ENCODE peak calls at places on chromosomes 6 and 20, in six cellular contexts. One of them, this sample, is unnamed. For H3K4me1, the result is how much of the 10 kb centered on the place peaks cover.

GRCh38 chr6:168255283-168255881 is 64.2 kb downstream of the DACT2 start:
- DNase-seq in MM.1S: no peak
- DNase-seq in HepG2: no peak
- DNase-seq in HCT116: no peak
- DNase-seq in hepatocyte: no peak
- DNase-seq in A549: no peak
- DNase-seq in this sample: no peak

GRCh38 chr20:9301129-9302072 is 213.0 kb upstream of the LAMP5 start:
- DNase-seq in hepatocyte: peak
- DNase-seq in HCT116: peak
- DNase-seq in MM.1S: no peak
- DNase-seq in A549: peak
- DNase-seq in HepG2: peak
- DNase-seq in this sample: peak

GRCh38 chr20:58721951-58722371 is 29.4 kb downstream of the NPEPL1 start:
- DNase-seq in HCT116: no peak
- DNase-seq in A549: no peak
- DNase-seq in HepG2: no peak
- DNase-seq in MM.1S: no peak
- DNase-seq in hepatocyte: no peak
- DNase-seq in this sample: no peak

GRCh38 chr6:87902383-87902782 is 145.3 kb upstream of the SPACA1 start:
- DNase-seq in hepatocyte: no peak
- DNase-seq in HepG2: no peak
- DNase-seq in MM.1S: no peak
- DNase-seq in A549: no peak
- DNase-seq in HCT116: no peak
- DNase-seq in this sample: no peak

GRCh38 chr6:30881987-30882763 is 2.1 kb upstream of the DDR1 start:
- DNase-seq in hepatocyte: peak
- DNase-seq in MM.1S: no peak
- DNase-seq in HCT116: no peak
- DNase-seq in HepG2: no peak
- DNase-seq in A549: no peak
- DNase-seq in this sample: peak

GRCh38 chr20:2401527-2401926 is 20.8 kb downstream of the TGM6 start:
- DNase-seq in hepatocyte: no peak
- DNase-seq in HepG2: no peak
- DNase-seq in A549: no peak
- DNase-seq in HCT116: no peak
- DNase-seq in MM.1S: no peak
- DNase-seq in this sample: no peak

GRCh38 chr20:46641424-46641823 is 9.8 kb downstream of the SLC13A3 start:
- DNase-seq in HepG2: no peak
- DNase-seq in A549: no peak
- DNase-seq in hepatocyte: no peak
- DNase-seq in HCT116: no peak
- DNase-seq in MM.1S: no peak
- DNase-seq in this sample: no peak

GRCh38 chr20:44057698-44058675 is 129.0 kb downstream of the JPH2 start:
- DNase-seq in hepatocyte: no peak
- DNase-seq in A549: no peak
- DNase-seq in HCT116: no peak
- DNase-seq in HepG2: no peak
- DNase-seq in MM.1S: no peak
- DNase-seq in this sample: peak

GRCh38 chr6:90397929-90398674 is 101.5 kb upstream of the BACH2 start:
- DNase-seq in HepG2: no peak
- DNase-seq in MM.1S: peak
- DNase-seq in A549: no peak
- DNase-seq in HCT116: no peak
- DNase-seq in hepatocyte: peak
- DNase-seq in this sample: peak

GRCh38 chr20:34907616-34908469 is 31.4 kb downstream of the ACSS2 start:
- DNase-seq in A549: peak
- DNase-seq in hepatocyte: peak
- DNase-seq in MM.1S: no peak
- DNase-seq in HCT116: peak
- DNase-seq in HepG2: peak
- DNase-seq in this sample: peak

GRCh38 chr6:15623282-15624116 is 39.3 kb downstream of the DTNBP1 start:
- DNase-seq in hepatocyte: peak
- DNase-seq in MM.1S: peak
- DNase-seq in A549: peak
- DNase-seq in HepG2: peak
- DNase-seq in HCT116: no peak
- DNase-seq in this sample: peak

GRCh38 chr6:139882977-139883728 is 508.7 kb upstream of the CITED2 start:
- DNase-seq in HepG2: peak
- DNase-seq in A549: no peak
- DNase-seq in MM.1S: peak
- DNase-seq in HCT116: no peak
- DNase-seq in hepatocyte: no peak
- DNase-seq in this sample: peak

GRCh38 chr6:63644668-63645326 is 9.2 kb downstream of the PHF3 start:
- DNase-seq in HCT116: no peak
- DNase-seq in MM.1S: no peak
- DNase-seq in A549: no peak
- DNase-seq in hepatocyte: no peak
- DNase-seq in HepG2: no peak
- DNase-seq in this sample: no peak

GRCh38 chr20:62873280-62873679 is 11.7 kb upstream of the TCFL5 start:
- DNase-seq in HCT116: no peak
- DNase-seq in A549: no peak
- DNase-seq in MM.1S: no peak
- DNase-seq in HepG2: no peak
- DNase-seq in hepatocyte: no peak
- DNase-seq in this sample: no peak

GRCh38 chr6:294656-295565 is 2.6 kb downstream of the DUSP22 start:
- DNase-seq in MM.1S: no peak
- DNase-seq in A549: no peak
- DNase-seq in hepatocyte: no peak
- DNase-seq in HepG2: no peak
- DNase-seq in HCT116: no peak
- DNase-seq in this sample: no peak

GRCh38 chr20:36825374-36826104 is 50.4 kb upstream of the TLDC2 start:
- DNase-seq in A549: no peak
- DNase-seq in HepG2: no peak
- DNase-seq in hepatocyte: no peak
- DNase-seq in HCT116: no peak
- DNase-seq in MM.1S: no peak
- DNase-seq in this sample: no peak

GRCh38 chr20:19783966-19784401 is 25.9 kb downstream of the RIN2 start:
- DNase-seq in hepatocyte: no peak
- DNase-seq in HCT116: no peak
- DNase-seq in MM.1S: no peak
- DNase-seq in HepG2: peak
- DNase-seq in A549: no peak
- DNase-seq in this sample: peak

DNA sequence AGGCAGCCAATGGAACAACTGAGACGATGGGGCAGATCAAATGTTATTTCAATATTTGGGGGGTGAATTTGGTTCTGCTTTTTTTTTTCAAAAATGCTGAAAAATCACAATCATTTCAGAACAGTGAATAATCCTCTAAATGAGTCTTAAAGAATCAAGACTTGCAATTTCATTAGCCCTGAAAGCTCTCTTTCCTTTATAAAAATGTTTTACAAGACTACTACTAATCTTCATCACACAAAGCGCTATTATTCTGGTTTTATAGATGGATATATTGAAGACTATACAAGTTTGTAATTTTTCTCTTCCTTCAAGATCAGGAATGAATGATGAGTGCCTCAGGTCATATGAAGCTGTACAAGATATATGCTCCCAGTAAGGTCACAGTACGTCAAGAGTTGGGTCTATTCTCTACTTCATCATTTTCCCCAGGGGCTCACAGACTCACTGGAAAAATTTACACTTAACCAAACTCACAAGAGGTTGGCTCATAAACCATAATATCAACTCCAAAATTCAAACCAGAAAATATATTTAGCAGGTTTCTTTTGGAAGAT is 19.5 kb downstream of the RNF24 start:
- DNase-seq in A549: no peak
- DNase-seq in MM.1S: no peak
- DNase-seq in HCT116: no peak
- DNase-seq in HepG2: no peak
- DNase-seq in hepatocyte: no peak
- DNase-seq in this sample: no peak
- H3K4me1 ChIP-seq in A549: under half
- H3K4me1 ChIP-seq in MM.1S: under half
- H3K4me1 ChIP-seq in HCT116: under half
- H3K4me1 ChIP-seq in HepG2: under half
- H3K4me1 ChIP-seq in hepatocyte: under half
- H3K4me1 ChIP-seq in this sample: under half

GRCh38 chr6:12331951-12332749 is 42.0 kb downstream of the EDN1 start:
- DNase-seq in hepatocyte: peak
- DNase-seq in HepG2: peak
- DNase-seq in HCT116: no peak
- DNase-seq in MM.1S: no peak
- DNase-seq in A549: peak
- DNase-seq in this sample: peak
- H3K4me2 ChIP-seq in hepatocyte: no peak
- H3K4me2 ChIP-seq in HepG2: peak
- H3K4me2 ChIP-seq in HCT116: no peak
- H3K4me2 ChIP-seq in MM.1S: no peak
- H3K4me2 ChIP-seq in A549: peak
- H3K4me2 ChIP-seq in this sample: no peak

GRCh38 chr6:36857325-36857724 is 17.3 kb downstream of the PPIL1 start:
- DNase-seq in HepG2: no peak
- DNase-seq in HCT116: no peak
- DNase-seq in MM.1S: no peak
- DNase-seq in hepatocyte: no peak
- DNase-seq in A549: no peak
- DNase-seq in this sample: no peak
- H3K4me1 ChIP-seq in HepG2: under half
- H3K4me1 ChIP-seq in HCT116: under half
- H3K4me1 ChIP-seq in MM.1S: under half
- H3K4me1 ChIP-seq in hepatocyte: under half
- H3K4me1 ChIP-seq in A549: under half
- H3K4me1 ChIP-seq in this sample: under half

GRCh38 chr20:49276895-49277785 is 717 bp downstream of the ZNFX1 start:
- DNase-seq in MM.1S: no peak
- DNase-seq in A549: no peak
- DNase-seq in hepatocyte: peak
- DNase-seq in HepG2: no peak
- DNase-seq in HCT116: no peak
- DNase-seq in this sample: peak
- H3K4me2 ChIP-seq in MM.1S: peak
- H3K4me2 ChIP-seq in A549: peak
- H3K4me2 ChIP-seq in hepatocyte: peak
- H3K4me2 ChIP-seq in HepG2: peak
- H3K4me2 ChIP-seq in HCT116: peak
- H3K4me2 ChIP-seq in this sample: peak

DNA sequence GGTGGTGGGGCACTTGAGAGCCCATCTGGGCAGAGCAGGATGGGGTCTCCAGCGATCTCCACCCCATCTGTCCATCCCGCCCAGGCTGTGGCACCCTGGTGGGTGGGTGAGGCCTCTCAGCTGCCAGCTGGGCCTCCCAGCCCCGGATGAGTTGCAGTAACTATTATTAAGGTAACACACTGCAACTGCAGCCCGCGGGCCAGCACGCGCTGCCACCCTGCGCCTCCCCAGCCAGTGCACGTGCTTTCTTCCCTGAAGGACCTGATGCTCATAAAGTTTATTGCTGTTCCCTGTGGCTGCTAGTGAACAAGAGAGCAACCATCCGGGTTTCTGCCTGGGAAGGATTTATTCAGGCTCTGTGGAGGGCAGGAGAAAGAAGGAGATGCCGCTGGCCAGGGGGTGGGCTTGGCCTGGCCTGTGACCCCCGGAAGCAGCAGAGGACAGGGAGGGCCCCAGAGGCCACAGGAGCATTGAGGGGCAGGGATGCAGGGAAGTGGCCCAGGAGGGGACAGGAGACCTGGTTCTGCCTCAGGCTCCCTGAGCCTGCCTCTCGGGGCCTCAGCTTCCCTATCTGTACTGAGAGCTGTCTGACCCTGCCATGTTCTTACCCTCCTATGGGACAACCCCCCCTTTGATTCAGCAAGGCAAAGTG is 1.7 kb downstream of the IP6K3 start:
- DNase-seq in hepatocyte: peak
- DNase-seq in A549: no peak
- DNase-seq in MM.1S: no peak
- DNase-seq in HepG2: no peak
- DNase-seq in HCT116: no peak
- DNase-seq in this sample: peak
- H3K4me1 ChIP-seq in hepatocyte: half or more
- H3K4me1 ChIP-seq in A549: under half
- H3K4me1 ChIP-seq in MM.1S: under half
- H3K4me1 ChIP-seq in HepG2: half or more
- H3K4me1 ChIP-seq in HCT116: under half
- H3K4me1 ChIP-seq in this sample: under half

GRCh38 chr6:143575840-143576498 is 64.4 kb upstream of the FUCA2 start:
- DNase-seq in hepatocyte: no peak
- DNase-seq in HCT116: no peak
- DNase-seq in MM.1S: no peak
- DNase-seq in HepG2: no peak
- DNase-seq in A549: no peak
- DNase-seq in this sample: no peak
- H3K4me2 ChIP-seq in hepatocyte: peak
- H3K4me2 ChIP-seq in HCT116: no peak
- H3K4me2 ChIP-seq in MM.1S: no peak
- H3K4me2 ChIP-seq in HepG2: no peak
- H3K4me2 ChIP-seq in A549: no peak
- H3K4me2 ChIP-seq in this sample: no peak

GRCh38 chr6:37507082-37507481 is 7.4 kb upstream of the CCDC167 start:
- DNase-seq in HepG2: no peak
- DNase-seq in hepatocyte: no peak
- DNase-seq in MM.1S: no peak
- DNase-seq in A549: no peak
- DNase-seq in HCT116: no peak
- DNase-seq in this sample: no peak
- H3K4me1 ChIP-seq in HepG2: under half
- H3K4me1 ChIP-seq in hepatocyte: under half
- H3K4me1 ChIP-seq in MM.1S: under half
- H3K4me1 ChIP-seq in A549: under half
- H3K4me1 ChIP-seq in HCT116: under half
- H3K4me1 ChIP-seq in this sample: under half

DNA sequence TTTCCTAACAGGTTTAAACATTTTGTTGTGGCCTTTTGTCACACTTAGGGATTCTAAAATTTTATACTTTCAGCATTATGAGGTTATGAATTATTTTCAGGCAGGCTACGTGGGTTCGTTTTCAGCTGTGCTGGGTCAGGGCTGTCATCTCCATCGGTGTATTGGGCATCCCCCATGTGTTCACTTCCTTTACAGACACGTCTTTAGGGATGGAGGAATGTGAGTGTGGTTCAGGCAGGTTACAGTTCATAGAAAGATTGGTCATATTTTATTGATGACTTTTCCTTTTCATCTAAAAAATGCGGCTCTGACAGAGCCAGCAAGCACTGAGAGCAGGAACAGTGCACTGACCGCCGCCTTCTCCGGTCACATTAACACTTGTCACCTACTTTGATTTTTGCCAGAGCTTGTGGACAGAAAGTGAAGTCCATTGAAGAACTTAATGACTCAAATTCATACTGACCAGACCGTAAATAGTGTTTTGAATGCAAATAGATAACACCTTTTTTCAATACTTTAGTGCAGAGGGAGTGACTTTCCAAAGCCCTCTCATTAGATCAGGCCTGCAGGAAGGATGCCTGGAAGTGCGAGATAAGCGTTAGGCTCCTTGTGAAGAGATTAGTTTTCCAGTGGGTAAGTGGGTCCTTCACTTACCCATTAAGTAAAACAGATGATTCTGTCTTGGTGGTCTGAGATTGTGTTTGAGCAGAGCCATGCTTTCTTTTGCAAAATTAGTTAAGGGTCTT is 113.1 kb downstream of the TIAM2 start:
- DNase-seq in HCT116: no peak
- DNase-seq in HepG2: no peak
- DNase-seq in MM.1S: no peak
- DNase-seq in hepatocyte: no peak
- DNase-seq in A549: no peak
- DNase-seq in this sample: no peak
- H3K4me2 ChIP-seq in HCT116: no peak
- H3K4me2 ChIP-seq in HepG2: no peak
- H3K4me2 ChIP-seq in MM.1S: no peak
- H3K4me2 ChIP-seq in hepatocyte: no peak
- H3K4me2 ChIP-seq in A549: no peak
- H3K4me2 ChIP-seq in this sample: no peak